ENCODE peak calls at places on chromosomes 13 and 19, in nine cellular contexts. V is nucleus accumbens, L is right atrium auricular region, X is putamen, W is AG09309, E is HuH-7, I is cerebellar nuclear complex, Y is epithelial cell of esophagus, R is A673. M is an unnamed sample.

GRCh38 chr13:99702687-99703319 is 201.5 kb downstream of the TM9SF2 start:
- DNase-seq in L (no peak), X (no peak), V (no peak), Y (no peak), W (no peak), R (no peak), I (no peak), E (no peak), M (no peak)

GRCh38 chr13:95300625-95301134 is 571 bp downstream of the ABCC4 start:
- DNase-seq in E (peak; percentile 12), V (peak; percentile 37), I (no peak), R (peak; percentile 78), X (no peak), Y (peak; percentile 29), L (no peak), W (no peak), M (peak; percentile 46)

GRCh38 chr13:20118268-20119140 is 42.3 kb downstream of the GJA3 start:
- DNase-seq in R (peak; percentile 45), E (no peak), L (no peak), Y (peak; percentile 17), V (peak; percentile 66), I (no peak), W (no peak), X (peak; percentile 57), M (peak; percentile 41)

GRCh38 chr13:95650691-95651090 is 6.2 kb upstream of the DZIP1 start:
- DNase-seq in Y (no peak), I (no peak), W (no peak), L (no peak), E (no peak), R (no peak), V (no peak), X (no peak), M (no peak)

GRCh38 chr19:12527034-12527836 is 24.0 kb downstream of the ZNF564 start:
- DNase-seq in R (peak; percentile 22), L (no peak), I (no peak), E (no peak), Y (peak; percentile 32), W (no peak), X (no peak), V (no peak), M (no peak)

GRCh38 chr19:28239270-28239669 is 973.7 kb downstream of the UQCRFS1 start:
- DNase-seq in W (no peak), L (no peak), R (peak; percentile 31), E (no peak), V (no peak), X (no peak), I (no peak), Y (no peak), M (peak; percentile 38)

GRCh38 chr13:41905600-41906254 is 55.2 kb downstream of the VWA8 start:
- DNase-seq in L (no peak), I (no peak), E (peak; percentile 50), R (peak; percentile 48), V (no peak), Y (peak; percentile 68), W (no peak), X (no peak), M (peak; percentile 73)

GRCh38 chr19:11123076-11123567 is 32.5 kb downstream of the SPC24 start:
- DNase-seq in R (no peak), Y (no peak), E (no peak), I (no peak), W (no peak), X (no peak), L (no peak), V (no peak), M (no peak)

GRCh38 chr19:19748249-19748938 is 15.5 kb upstream of the ZNF14 start:
- DNase-seq in Y (no peak), W (no peak), E (no peak), X (no peak), I (no peak), L (peak; percentile 36), V (no peak), R (no peak), M (no peak)

GRCh38 chr19:16018801-16019551 is 57.3 kb upstream of the TPM4 start:
- DNase-seq in E (no peak), L (no peak), X (no peak), V (no peak), I (peak; percentile 6), W (no peak), R (no peak), Y (no peak), M (no peak)

GRCh38 chr13:71355010-71355409 is 512.0 kb downstream of the DACH1 start:
- DNase-seq in E (no peak), V (no peak), R (no peak), W (no peak), L (no peak), Y (no peak), X (no peak), I (no peak), M (no peak)

GRCh38 chr19:32322541-32322940 is 22.9 kb upstream of the ZNF507 start:
- DNase-seq in X (no peak), V (no peak), R (no peak), I (no peak), Y (peak; percentile 60), E (no peak), L (peak; percentile 21), W (no peak), M (no peak)

GRCh38 chr13:20901668-20902437 is 693 bp downstream of the XPO4 start:
- DNase-seq in R (peak; percentile 40), L (no peak), V (no peak), X (peak; percentile 2), I (no peak), Y (peak; percentile 50), W (no peak), E (peak; percentile 40), M (peak; percentile 78)

GRCh38 chr19:16153582-16154336 is 10.3 kb downstream of the HSH2D start:
- DNase-seq in I (no peak), R (peak; percentile 46), L (no peak), W (no peak), X (no peak), Y (no peak), E (no peak), V (no peak), M (peak; percentile 13)

GRCh38 chr13:71866173-71867091 is 572 bp downstream of the DACH1 start:
- DNase-seq in L (no peak), R (peak; percentile 9), V (peak; percentile 2), E (no peak), Y (peak; percentile 30), I (no peak), X (no peak), W (no peak), M (no peak)

GRCh38 chr19:11624064-11624463 is 26.8 kb downstream of the ZNF627 start:
- DNase-seq in E (no peak), V (no peak), X (no peak), Y (peak; percentile 29), R (peak; percentile 34), L (no peak), W (peak; percentile 38), I (no peak), M (no peak)

GRCh38 chr19:6540918-6541689 is 10.3 kb downstream of the TNFSF9 start:
- DNase-seq in R (no peak), I (no peak), Y (peak; percentile 77), L (no peak), W (no peak), V (no peak), E (no peak), X (no peak), M (no peak)

GRCh38 chr19:3094638-3095374 is 644 bp downstream of the GNA11 start:
- DNase-seq in I (no peak), R (peak; percentile 42), W (no peak), X (no peak), Y (peak; percentile 38), E (no peak), V (no peak), L (no peak), M (no peak)

GRCh38 chr13:110284809-110285519 is 22.0 kb downstream of the COL4A1 start:
- DNase-seq in V (no peak), L (peak; percentile 48), Y (no peak), E (no peak), R (no peak), X (no peak), W (no peak), I (no peak), M (no peak)

GRCh38 chr13:49840266-49840665 is 47.8 kb upstream of the KPNA3 start:
- DNase-seq in R (peak; percentile 11), L (no peak), V (no peak), W (no peak), E (no peak), X (no peak), I (no peak), Y (no peak), M (no peak)

GRCh38 chr13:82323101-82323500 is 1559.2 kb downstream of the SLITRK1 start:
- DNase-seq in V (no peak), R (no peak), X (no peak), E (no peak), Y (peak; percentile 51), W (no peak), L (no peak), I (no peak), M (no peak)

GRCh38 chr19:6802336-6803035 is 30.0 kb downstream of the VAV1 start:
- DNase-seq in Y (peak; percentile 26), I (no peak), E (no peak), V (no peak), X (peak; percentile 21), R (peak; percentile 72), L (peak; percentile 59), W (no peak), M (no peak)

GRCh38 chr19:18425515-18426415 is 6.6 kb downstream of the SSBP4 start:
- DNase-seq in I (no peak), X (no peak), R (peak; percentile 51), E (no peak), Y (no peak), W (no peak), L (peak; percentile 81), V (peak; percentile 47), M (no peak)

GRCh38 chr13:26707122-26708006 is 53.2 kb downstream of the GPR12 start:
- DNase-seq in V (peak; percentile 62), L (no peak), E (peak; percentile 59), Y (peak; percentile 69), W (peak; percentile 10), I (no peak), X (peak; percentile 62), R (peak; percentile 58), M (peak; percentile 79)

GRCh38 chr13:59270327-59270726 is 893.4 kb downstream of the DIAPH3 start:
- DNase-seq in W (no peak), I (no peak), X (no peak), R (no peak), L (no peak), V (no peak), E (no peak), Y (no peak), M (no peak)

GRCh38 chr19:14519860-14520407 is 1.7 kb upstream of the DNAJB1 start:
- DNase-seq in E (no peak), W (no peak), V (no peak), X (no peak), I (no peak), L (no peak), R (no peak), Y (peak; percentile 86), M (peak; percentile 96)

GRCh38 chr13:97460004-97460756 is 26.2 kb downstream of the RAP2A start:
- DNase-seq in E (no peak), Y (no peak), R (no peak), L (no peak), I (no peak), X (no peak), W (no peak), V (no peak), M (no peak)

GRCh38 chr19:48933382-48933932 is at the start of gene DHDH:
- DNase-seq in L (peak; percentile 68), W (no peak), Y (peak; percentile 97), V (peak; percentile 81), R (peak; percentile 74), X (peak; percentile 78), E (peak; percentile 80), I (peak; percentile 66), M (peak; percentile 80)

GRCh38 chr19:40420766-40421467 is 4.9 kb downstream of the SERTAD1 start:
- DNase-seq in I (peak; percentile 68), Y (peak; percentile 88), R (peak; percentile 81), W (peak; percentile 62), L (peak; percentile 95), V (peak; percentile 85), X (peak; percentile 85), E (peak; percentile 96), M (peak; percentile 85)

GRCh38 chr13:108044929-108045328 is 170.4 kb downstream of the LIG4 start:
- DNase-seq in W (no peak), E (no peak), Y (no peak), L (no peak), I (no peak), X (no peak), V (no peak), R (no peak), M (no peak)

GRCh38 chr19:459724-460511 is 915 bp downstream of the SHC2 start:
- DNase-seq in W (no peak), R (peak; percentile 35), L (peak; percentile 62), X (peak; percentile 52), Y (no peak), V (peak; percentile 53), I (no peak), E (peak; percentile 91), M (peak; percentile 50)

M was measured in SK-MEL-5.